ENCODE peak calls at places on chromosomes 2 and 18, in five cellular contexts. One of them, this sample, is unnamed.

GRCh38 chr18:31407649-31408048 is 31.1 kb downstream of the DSG4 start:
- DNase-seq in K562: no peak
- DNase-seq in HCT116: no peak
- DNase-seq in HepG2: no peak
- DNase-seq in H1: no peak
- DNase-seq in this sample: no peak

GRCh38 chr18:76323891-76324290 is 171.2 kb downstream of the ZNF516 start:
- DNase-seq in K562: no peak
- DNase-seq in HCT116: no peak
- DNase-seq in HepG2: no peak
- DNase-seq in H1: no peak
- DNase-seq in this sample: no peak

GRCh38 chr2:106113362-106113971 is 80.6 kb downstream of the UXS1 start:
- DNase-seq in K562: no peak
- DNase-seq in HCT116: no peak
- DNase-seq in HepG2: peak; percentile 44
- DNase-seq in H1: no peak
- DNase-seq in this sample: no peak

GRCh38 chr2:48398285-48399135 is 131.4 kb upstream of the STON1 start:
- DNase-seq in K562: peak; percentile 33
- DNase-seq in HCT116: no peak
- DNase-seq in HepG2: no peak
- DNase-seq in H1: no peak
- DNase-seq in this sample: no peak

GRCh38 chr2:10036095-10036879 is 7.1 kb upstream of the KLF11 start:
- DNase-seq in K562: no peak
- DNase-seq in HCT116: no peak
- DNase-seq in HepG2: no peak
- DNase-seq in H1: no peak
- DNase-seq in this sample: no peak

GRCh38 chr2:54965425-54965824 is 84.8 kb downstream of the RTN4 start:
- DNase-seq in K562: no peak
- DNase-seq in HCT116: no peak
- DNase-seq in HepG2: no peak
- DNase-seq in H1: no peak
- DNase-seq in this sample: no peak

GRCh38 chr2:113370478-113371091 is 66.9 kb upstream of the ZNG1B start:
- DNase-seq in K562: peak; percentile 50
- DNase-seq in HCT116: peak; percentile 65
- DNase-seq in HepG2: peak; percentile 80
- DNase-seq in H1: peak; percentile 9
- DNase-seq in this sample: peak; percentile 23

GRCh38 chr2:236852100-236852976 is 233.4 kb upstream of the COPS8 start:
- DNase-seq in K562: no peak
- DNase-seq in HCT116: no peak
- DNase-seq in HepG2: no peak
- DNase-seq in H1: no peak
- DNase-seq in this sample: no peak

GRCh38 chr2:237511421-237511820 is 24.4 kb downstream of the MLPH start:
- DNase-seq in K562: no peak
- DNase-seq in HCT116: no peak
- DNase-seq in HepG2: no peak
- DNase-seq in H1: no peak
- DNase-seq in this sample: no peak

GRCh38 chr2:122531803-122532344 is 776.4 kb downstream of the TSN start:
- DNase-seq in K562: no peak
- DNase-seq in HCT116: no peak
- DNase-seq in HepG2: no peak
- DNase-seq in H1: peak; percentile 53
- DNase-seq in this sample: no peak

GRCh38 chr2:113274427-113274826 is 4.3 kb downstream of the PAX8 start:
- DNase-seq in K562: no peak
- DNase-seq in HCT116: no peak
- DNase-seq in HepG2: no peak
- DNase-seq in H1: no peak
- DNase-seq in this sample: no peak

GRCh38 chr2:145524303-145524702 is 1004.4 kb upstream of the ZEB2 start:
- DNase-seq in K562: no peak
- DNase-seq in HCT116: no peak
- DNase-seq in HepG2: no peak
- DNase-seq in H1: no peak
- DNase-seq in this sample: no peak

GRCh38 chr18:10006261-10006903 is 92.6 kb downstream of the VAPA start:
- DNase-seq in K562: no peak
- DNase-seq in HCT116: no peak
- DNase-seq in HepG2: no peak
- DNase-seq in H1: no peak
- DNase-seq in this sample: no peak

GRCh38 chr18:62329676-62330454 is 4.8 kb downstream of the TNFRSF11A start:
- DNase-seq in K562: no peak
- DNase-seq in HCT116: no peak
- DNase-seq in HepG2: peak; percentile 52
- DNase-seq in H1: no peak
- DNase-seq in this sample: no peak

GRCh38 chr18:55786651-55787272 is 198.8 kb upstream of the TCF4 start:
- DNase-seq in K562: peak; percentile 42
- DNase-seq in HCT116: no peak
- DNase-seq in HepG2: no peak
- DNase-seq in H1: no peak
- DNase-seq in this sample: no peak

GRCh38 chr2:19137433-19137832 is 221.0 kb downstream of the OSR1 start:
- DNase-seq in K562: no peak
- DNase-seq in HCT116: no peak
- DNase-seq in HepG2: no peak
- DNase-seq in H1: no peak
- DNase-seq in this sample: no peak

GRCh38 chr2:127185093-127185492 is 35.0 kb downstream of the CYP27C1 start:
- DNase-seq in K562: peak; percentile 51
- DNase-seq in HCT116: no peak
- DNase-seq in HepG2: no peak
- DNase-seq in H1: no peak
- DNase-seq in this sample: no peak

GRCh38 chr2:54589340-54590215 is 133.5 kb downstream of the SPTBN1 start:
- DNase-seq in K562: peak; percentile 89
- DNase-seq in HCT116: no peak
- DNase-seq in HepG2: peak; percentile 98
- DNase-seq in H1: no peak
- DNase-seq in this sample: no peak

GRCh38 chr2:174063492-174064092 is 98.4 kb upstream of the SP3 start:
- DNase-seq in K562: no peak
- DNase-seq in HCT116: no peak
- DNase-seq in HepG2: no peak
- DNase-seq in H1: no peak
- DNase-seq in this sample: no peak

GRCh38 chr2:64204006-64204632 is 59.9 kb upstream of the PELI1 start:
- DNase-seq in K562: no peak
- DNase-seq in HCT116: no peak
- DNase-seq in HepG2: no peak
- DNase-seq in H1: no peak
- DNase-seq in this sample: peak; percentile 88

GRCh38 chr2:230738391-230738811 is 25.8 kb downstream of the CAB39 start:
- DNase-seq in K562: no peak
- DNase-seq in HCT116: no peak
- DNase-seq in HepG2: peak; percentile 35
- DNase-seq in H1: no peak
- DNase-seq in this sample: no peak

DNA sequence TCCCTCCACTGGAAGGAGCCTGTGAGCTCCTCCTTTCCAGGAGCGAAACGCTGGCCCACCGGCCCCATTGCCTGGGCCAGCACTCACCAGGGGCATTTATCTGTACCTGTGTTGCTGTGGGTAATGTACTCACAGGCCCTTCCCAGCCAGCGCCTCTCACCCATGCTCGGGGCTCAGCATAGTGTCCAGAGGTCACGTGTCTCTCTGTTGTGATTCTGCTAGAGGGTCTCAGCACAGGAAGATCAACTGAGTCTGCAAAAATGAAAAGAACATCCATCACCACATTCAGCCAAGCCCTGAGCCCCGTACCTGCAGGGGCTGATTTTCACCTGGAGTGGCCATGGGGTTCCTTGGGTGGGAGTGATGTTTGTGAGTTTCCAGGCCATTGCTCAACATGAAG is 103.1 kb upstream of the TPO start:
- DNase-seq in K562: no peak
- DNase-seq in HCT116: no peak
- DNase-seq in HepG2: no peak
- DNase-seq in H1: no peak
- DNase-seq in this sample: no peak
- TF ChIP-seq SRF in K562: no peak
- TF ChIP-seq SRF in HCT116: no peak
- TF ChIP-seq SRF in HepG2: no peak
- TF ChIP-seq SRF in H1: no peak
- TF ChIP-seq SRF in this sample: no peak

GRCh38 chr2:96143231-96143847 is 1.9 kb downstream of the DUSP2 start:
- DNase-seq in K562: no peak
- DNase-seq in HCT116: no peak
- DNase-seq in HepG2: no peak
- DNase-seq in H1: no peak
- DNase-seq in this sample: no peak
- TF ChIP-seq SRF in K562: no peak
- TF ChIP-seq SRF in HCT116: no peak
- TF ChIP-seq SRF in HepG2: no peak
- TF ChIP-seq SRF in H1: no peak
- TF ChIP-seq SRF in this sample: no peak

GRCh38 chr18:36188912-36189311 is 1.6 kb downstream of the MOCOS start:
- DNase-seq in K562: no peak
- DNase-seq in HCT116: no peak
- DNase-seq in HepG2: no peak
- DNase-seq in H1: no peak
- DNase-seq in this sample: no peak

GRCh38 chr18:36186461-36187137 is 698 bp upstream of the MOCOS start:
- DNase-seq in K562: peak; percentile 64
- DNase-seq in HCT116: no peak
- DNase-seq in HepG2: peak; percentile 41
- DNase-seq in H1: no peak
- DNase-seq in this sample: no peak

GRCh38 chr18:36187826-36188721 is 777 bp downstream of the MOCOS start:
- DNase-seq in K562: peak; percentile 43
- DNase-seq in HCT116: peak; percentile 28
- DNase-seq in HepG2: peak; percentile 52
- DNase-seq in H1: no peak
- DNase-seq in this sample: no peak

GRCh38 chr18:36185901-36186460 is 1.3 kb upstream of the MOCOS start:
- DNase-seq in K562: no peak
- DNase-seq in HCT116: no peak
- DNase-seq in HepG2: no peak
- DNase-seq in H1: no peak
- DNase-seq in this sample: no peak

DNA sequence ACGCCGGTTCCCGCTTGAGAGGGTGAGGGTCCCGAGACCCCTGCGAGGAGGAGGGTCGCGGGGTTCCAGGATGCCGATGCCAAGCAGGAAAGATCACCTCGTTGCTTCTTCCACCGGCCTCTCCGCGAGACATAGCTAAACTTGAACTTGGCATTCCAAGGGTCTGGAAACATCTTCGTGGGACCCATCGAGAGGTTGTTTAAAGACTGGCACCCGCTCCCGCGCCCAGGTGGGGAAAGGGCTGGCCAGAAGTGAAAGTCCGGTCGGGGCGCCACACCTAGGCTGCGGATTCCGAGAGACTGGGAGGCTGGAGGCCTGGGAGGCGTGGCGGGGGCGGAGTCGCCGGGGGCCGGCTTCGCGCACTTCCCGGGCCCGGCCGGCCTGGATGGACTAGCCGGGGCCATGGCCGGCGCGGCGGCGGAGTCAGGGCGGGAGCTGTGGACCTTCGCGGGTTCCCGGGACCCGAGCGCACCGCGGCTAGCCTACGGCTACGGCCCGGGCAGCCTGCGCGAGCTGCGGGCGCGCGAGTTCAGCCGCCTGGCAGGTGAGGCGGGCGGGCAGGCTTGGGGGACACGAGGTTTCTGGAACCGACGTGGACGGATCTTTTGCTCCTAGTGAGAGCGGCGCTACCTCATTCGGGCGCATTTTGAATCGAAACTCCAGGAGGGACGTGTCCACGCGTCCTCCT is at the start of gene MOCOS:
- DNase-seq in K562: peak; percentile 94
- DNase-seq in HCT116: peak; percentile 29
- DNase-seq in HepG2: peak; percentile 68
- DNase-seq in H1: no peak
- DNase-seq in this sample: no peak
- TF ChIP-seq SRF in K562: no peak
- TF ChIP-seq SRF in HCT116: no peak
- TF ChIP-seq SRF in HepG2: no peak
- TF ChIP-seq SRF in H1: no peak
- TF ChIP-seq SRF in this sample: no peak

DNA sequence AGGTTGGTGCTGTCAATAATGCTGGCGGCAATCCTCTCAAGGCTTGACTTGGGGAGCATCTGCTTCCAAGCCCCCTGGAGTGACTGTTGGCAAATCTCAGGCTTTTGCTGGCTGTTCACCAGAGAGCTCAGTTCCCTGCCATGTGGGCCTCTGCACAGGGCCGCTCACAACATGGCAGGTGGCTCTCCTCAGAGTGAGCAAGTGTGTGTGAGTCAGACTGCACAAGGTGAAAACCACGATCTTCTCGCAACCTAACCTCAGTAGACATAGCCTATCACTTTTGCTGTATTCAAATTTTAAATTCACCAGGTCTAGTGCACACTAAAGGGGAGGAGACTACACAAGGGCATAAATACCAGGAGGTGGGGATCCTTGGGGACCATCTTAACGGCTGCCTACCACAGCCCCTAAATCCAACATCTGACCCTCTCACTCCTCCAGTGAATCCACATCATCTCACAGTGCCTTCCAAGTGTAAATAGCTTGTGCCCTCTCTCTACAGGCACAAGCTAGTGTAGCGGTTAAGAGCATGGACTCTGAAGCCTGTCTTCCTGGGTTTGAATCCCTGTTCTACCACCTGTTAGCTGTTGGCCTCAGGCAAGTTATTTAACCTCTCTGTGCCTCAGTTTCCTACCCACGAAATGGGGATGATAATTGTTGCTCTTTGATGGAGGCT is 187.7 kb upstream of the CXCR4 start:
- DNase-seq in K562: no peak
- DNase-seq in HCT116: no peak
- DNase-seq in HepG2: no peak
- DNase-seq in H1: no peak
- DNase-seq in this sample: no peak
- TF ChIP-seq SRF in K562: no peak
- TF ChIP-seq SRF in HCT116: no peak
- TF ChIP-seq SRF in HepG2: no peak
- TF ChIP-seq SRF in H1: no peak
- TF ChIP-seq SRF in this sample: no peak

DNA sequence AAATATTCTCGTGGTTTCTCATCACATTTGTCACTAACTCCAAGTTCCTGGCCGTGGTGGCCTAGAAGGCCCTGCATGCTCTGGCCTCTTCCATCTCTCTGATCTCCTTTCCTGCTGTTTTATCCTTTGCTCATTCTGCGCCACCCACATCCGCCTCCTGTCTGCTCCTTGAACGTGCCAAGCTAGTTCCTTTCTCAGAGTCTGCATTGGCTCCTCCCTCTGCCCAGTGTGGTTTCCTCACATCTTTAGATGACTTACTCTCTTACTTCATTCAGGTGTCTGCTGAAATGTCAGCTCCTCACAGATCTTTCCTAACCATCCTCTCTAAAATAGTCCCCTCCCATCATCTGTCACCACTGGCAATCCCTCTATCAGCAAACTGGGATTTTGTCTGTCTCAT is 158.6 kb upstream of the RBMS1 start:
- DNase-seq in K562: no peak
- DNase-seq in HCT116: no peak
- DNase-seq in HepG2: no peak
- DNase-seq in H1: no peak
- DNase-seq in this sample: no peak
- TF ChIP-seq SRF in K562: no peak
- TF ChIP-seq SRF in HCT116: no peak
- TF ChIP-seq SRF in HepG2: no peak
- TF ChIP-seq SRF in H1: no peak
- TF ChIP-seq SRF in this sample: no peak